ENCODE peak calls at places on chromosomes 12 and 14, in ten cellular contexts. B is A673, O is progenitor cell of endocrine pancreas, D is nephron progenitor cell, Q is breast epithelium, N is Panc1, R is tibial nerve, T is fibroblast of mammary gland, F is kidney, A is stomach. U is an unnamed sample.

GRCh38 chr14:32654106-32654505 is 284.6 kb upstream of the NPAS3 start:
- DNase-seq in B (no peak), O (no peak), D (no peak), Q (no peak), N (no peak), R (no peak), T (no peak), F (no peak), A (no peak), U (no peak)

GRCh38 chr14:95832012-95832411 is 44.6 kb upstream of the TUNAR start:
- DNase-seq in B (no peak), O (no peak), D (no peak), Q (no peak), N (no peak), R (no peak), T (no peak), F (no peak), A (no peak), U (no peak)

GRCh38 chr12:52233462-52234141 is 559 bp downstream of the KRT7 start:
- DNase-seq in B (no peak), O (no peak), D (peak), Q (peak), N (no peak), R (no peak), T (no peak), F (peak), A (no peak), U (no peak)

GRCh38 chr12:49019435-49020317 is 1.1 kb upstream of the PRKAG1 start:
- DNase-seq in B (peak), O (no peak), D (peak), Q (no peak), N (no peak), R (peak), T (peak), F (no peak), A (no peak), U (peak)

GRCh38 chr12:96210376-96211055 is 16.3 kb downstream of the ELK3 start:
- DNase-seq in B (peak), O (no peak), D (no peak), Q (no peak), N (no peak), R (no peak), T (no peak), F (no peak), A (no peak), U (no peak)

GRCh38 chr14:84825481-84825880 is 704.5 kb upstream of the FLRT2 start:
- DNase-seq in B (no peak), O (no peak), D (no peak), Q (no peak), N (no peak), R (no peak), T (peak), F (no peak), A (no peak), U (peak)

GRCh38 chr12:100576311-100577036 is 3.0 kb downstream of the GAS2L3 start:
- DNase-seq in B (peak), O (no peak), D (no peak), Q (no peak), N (peak), R (no peak), T (peak), F (no peak), A (no peak), U (peak)

GRCh38 chr12:18332173-18332572 is 70.9 kb downstream of the PIK3C2G start:
- DNase-seq in B (no peak), O (no peak), D (no peak), Q (no peak), N (no peak), R (no peak), T (no peak), F (no peak), A (no peak), U (no peak)

GRCh38 chr14:64434528-64434927 is 30.8 kb upstream of the AKAP5 start:
- DNase-seq in B (no peak), O (no peak), D (no peak), Q (no peak), N (no peak), R (no peak), T (no peak), F (no peak), A (no peak), U (peak)

GRCh38 chr12:75923964-75924666 is 107.5 kb downstream of the PHLDA1 start:
- DNase-seq in B (no peak), O (no peak), D (no peak), Q (no peak), N (no peak), R (no peak), T (peak), F (no peak), A (no peak), U (no peak)

DNA sequence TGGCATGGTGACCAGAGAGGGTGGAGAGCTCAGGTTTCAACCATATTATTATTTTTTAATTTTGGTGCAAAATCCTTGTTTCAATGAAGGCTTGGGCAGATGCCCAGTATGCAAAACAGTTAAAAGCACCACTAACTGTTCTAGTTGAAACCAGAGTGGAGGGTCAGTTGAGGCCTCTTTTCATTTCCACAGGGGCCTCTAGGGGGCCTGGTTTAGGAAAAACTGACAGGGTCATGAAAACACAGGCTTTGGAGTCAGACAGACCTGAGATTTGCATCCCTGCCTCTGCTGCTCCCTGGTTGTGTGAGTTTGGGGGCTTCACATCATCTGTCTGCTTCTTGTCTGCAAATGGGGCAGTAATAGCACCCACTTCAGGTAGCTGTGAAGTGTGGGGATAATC is 3.3 kb upstream of the RPH3A start:
- DNase-seq in B (no peak), O (no peak), D (no peak), Q (no peak), N (no peak), R (no peak), T (no peak), F (no peak), A (no peak), U (no peak)
- TF ChIP-seq CTCF in B (peak), O (peak), D (peak), Q (no peak), N (no peak), R (no peak), T (no peak), F (no peak), A (no peak), U (no peak)

GRCh38 chr12:14416658-14417057 is 51.2 kb downstream of the ATF7IP start:
- DNase-seq in B (peak), O (no peak), D (no peak), Q (no peak), N (no peak), R (no peak), T (peak), F (no peak), A (no peak), U (peak)
- TF ChIP-seq CTCF in B (peak), O (no peak), D (no peak), Q (no peak), N (peak), R (no peak), T (peak), F (no peak), A (no peak), U (peak)

DNA sequence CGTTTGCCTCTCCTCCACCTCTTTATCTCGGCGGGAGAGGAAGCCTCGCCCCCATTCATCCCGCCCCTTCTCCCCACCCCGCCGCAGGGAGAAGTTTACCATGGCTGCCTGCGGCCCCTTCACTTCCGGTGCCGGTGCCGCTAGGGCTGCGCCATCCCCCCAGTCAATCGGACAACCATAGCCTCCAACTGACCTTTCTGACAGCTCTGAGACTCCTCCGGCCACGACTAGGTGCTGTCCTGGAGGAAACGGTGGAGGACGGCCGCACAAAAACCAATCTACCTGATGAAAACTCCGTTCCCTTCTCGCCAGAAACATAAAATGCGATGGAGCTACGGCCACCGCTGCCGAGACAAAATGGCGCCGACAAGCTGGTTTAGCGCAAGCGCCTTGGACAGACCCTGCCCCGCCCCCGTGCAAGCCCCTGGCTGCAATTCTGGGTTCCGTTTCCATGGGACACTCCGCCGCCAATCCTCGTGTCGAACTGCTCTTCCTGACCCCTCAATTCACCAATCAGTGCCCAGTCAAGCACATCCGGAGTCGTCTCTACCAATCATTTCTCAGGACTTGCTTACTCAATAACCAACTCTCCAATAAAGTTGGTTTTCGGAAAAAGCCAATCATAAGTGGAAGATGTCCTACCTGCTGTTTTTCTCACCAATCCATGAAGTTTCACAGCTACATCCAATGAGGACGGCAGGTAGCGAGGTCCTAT is 436 bp upstream of the ARID4A start:
- DNase-seq in B (peak), O (peak), D (peak), Q (peak), N (peak), R (peak), T (peak), F (peak), A (peak), U (peak)
- TF ChIP-seq CTCF in B (no peak), O (no peak), D (no peak), Q (peak), N (no peak), R (peak), T (no peak), F (peak), A (no peak), U (no peak)

DNA sequence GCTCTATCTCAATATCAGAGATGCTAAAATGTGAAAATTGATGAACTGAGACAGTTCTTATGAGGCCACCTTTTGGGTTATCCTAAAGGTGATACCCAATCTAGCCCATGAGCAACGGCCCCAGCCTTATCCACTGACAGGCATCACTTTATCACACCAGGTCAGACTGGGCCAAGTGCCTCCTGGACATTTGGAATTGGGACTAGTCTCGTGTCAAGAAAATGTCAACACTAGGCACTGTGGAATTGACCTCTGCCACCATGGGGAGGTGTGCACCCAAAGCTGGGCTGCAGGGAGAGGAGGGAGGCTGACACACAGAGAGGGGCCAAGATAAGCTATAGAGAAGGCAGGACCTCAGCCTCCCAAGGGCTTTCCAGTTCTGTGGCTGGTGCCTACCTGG is 78.5 kb upstream of the ZFP36L1 start:
- DNase-seq in B (no peak), O (no peak), D (no peak), Q (no peak), N (no peak), R (no peak), T (no peak), F (no peak), A (no peak), U (no peak)
- TF ChIP-seq CTCF in B (no peak), O (no peak), D (no peak), Q (no peak), N (no peak), R (no peak), T (no peak), F (no peak), A (no peak), U (no peak)